ENCODE peak calls at places on chromosomes 13 and 19, in five cellular contexts. S is neuronal stem cell, D is osteoblast, V is transverse colon, M is PC-9. A is an unnamed sample. For H3K27me3 and H3K36me3, the result is how much of the 10 kb centered on the place peaks cover.

GRCh38 chr13:74021507-74021906 is 112.7 kb downstream of the KLF12 start:
- DNase-seq in D (no peak), V (peak), S (no peak), M (no peak), A (no peak)

GRCh38 chr13:80342541-80343371 is 1.8 kb upstream of the SPRY2 start:
- DNase-seq in D (peak), V (peak), M (peak), S (peak), A (peak)

GRCh38 chr13:28558567-28558966 is 63.6 kb upstream of the FLT1 start:
- DNase-seq in V (no peak), M (no peak), D (no peak), S (no peak), A (no peak)

GRCh38 chr13:90308249-90308648 is 1039.2 kb upstream of the MIR17HG start:
- DNase-seq in D (no peak), M (no peak), S (no peak), V (no peak), A (no peak)

GRCh38 chr13:25980255-25980654 is 71.6 kb downstream of the SHISA2 start:
- DNase-seq in D (peak), S (no peak), V (no peak), M (no peak), A (peak)

GRCh38 chr13:43389573-43389972 is 366.2 kb downstream of the DNAJC15 start:
- DNase-seq in V (no peak), M (no peak), D (no peak), S (no peak), A (no peak)

GRCh38 chr13:19587635-19588300 is 26.4 kb upstream of the TPTE2 start:
- DNase-seq in M (no peak), D (peak), S (no peak), V (no peak), A (no peak)

GRCh38 chr19:28285917-28286316 is 927.0 kb downstream of the UQCRFS1 start:
- DNase-seq in M (no peak), V (no peak), D (no peak), S (no peak), A (no peak)

GRCh38 chr13:35092251-35092650 is 150.2 kb downstream of the NBEA start:
- DNase-seq in S (no peak), D (no peak), V (no peak), M (no peak), A (no peak)

GRCh38 chr13:66532845-66533244 is 697.3 kb downstream of the PCDH9 start:
- DNase-seq in V (no peak), D (no peak), M (no peak), S (no peak), A (no peak)

GRCh38 chr19:44975444-44975843 is 20.3 kb downstream of the CLPTM1 start:
- DNase-seq in V (no peak), D (peak), M (no peak), S (no peak), A (no peak)

GRCh38 chr19:45113628-45114027 is 20.6 kb downstream of the PPP1R37 start:
- DNase-seq in D (no peak), S (no peak), M (peak), V (peak), A (no peak)

GRCh38 chr19:38003427-38004099 is 96.6 kb downstream of the SIPA1L3 start:
- DNase-seq in S (peak), V (peak), M (peak), D (no peak), A (peak)

GRCh38 chr13:73421310-73421912 is 362.6 kb downstream of the KLF5 start:
- DNase-seq in V (peak), S (no peak), D (peak), M (peak), A (no peak)

GRCh38 chr13:64529874-64530485 is 2700.2 kb downstream of the PCDH9 start:
- DNase-seq in M (no peak), V (no peak), S (no peak), D (no peak), A (peak)

GRCh38 chr13:36431204-36432105 is 840 bp upstream of the CCNA1 start:
- DNase-seq in M (no peak), S (peak), D (peak), V (no peak), A (peak)

GRCh38 chr19:883661-884211 is 9.3 kb downstream of the MED16 start:
- DNase-seq in D (no peak), M (peak), S (no peak), V (no peak), A (peak)

GRCh38 chr13:44404261-44405139 is 30.9 kb downstream of the SERP2 start:
- DNase-seq in M (no peak), V (peak), S (no peak), D (no peak), A (peak)

GRCh38 chr13:40389081-40389641 is 277.3 kb downstream of the FOXO1 start:
- DNase-seq in D (no peak), V (no peak), M (no peak), S (no peak), A (no peak)

GRCh38 chr19:32890841-32891240 is 21.3 kb upstream of the SLC7A9 start:
- DNase-seq in D (no peak), M (no peak), V (no peak), S (no peak), A (peak)

GRCh38 chr13:48979892-48980291 is 4.2 kb downstream of the FNDC3A start:
- DNase-seq in S (no peak), M (no peak), V (no peak), D (no peak), A (no peak)

GRCh38 chr19:37114001-37114400 is 35.8 kb downstream of the ZNF420 start:
- DNase-seq in M (no peak), V (no peak), D (no peak), S (no peak), A (no peak)

GRCh38 chr13:50580684-50581305 is 262.7 kb downstream of the DLEU7 start:
- DNase-seq in S (no peak), M (no peak), V (no peak), D (no peak), A (no peak)

GRCh38 chr13:97422118-97423054 is 11.6 kb upstream of the RAP2A start:
- DNase-seq in V (no peak), D (no peak), S (no peak), M (no peak), A (no peak)

GRCh38 chr19:8721334-8721733 is at the start of gene OR2Z1:
- DNase-seq in M (no peak), D (no peak), S (no peak), V (no peak), A (no peak)

GRCh38 chr19:892243-892996 is 567 bp downstream of the MED16 start:
- DNase-seq in M (no peak), D (no peak), V (peak), S (no peak), A (peak)

GRCh38 chr19:33690461-33691427 is 69.0 kb downstream of the CHST8 start:
- DNase-seq in S (no peak), M (no peak), D (no peak), V (no peak), A (peak)

GRCh38 chr19:1162404-1163282 is 11.4 kb downstream of the SBNO2 start:
- DNase-seq in S (no peak), M (no peak), V (no peak), D (no peak), A (no peak)

GRCh38 chr13:45713106-45713690 is 11.1 kb downstream of the CBY2 start:
- DNase-seq in D (no peak), V (no peak), S (no peak), M (no peak), A (peak)

GRCh38 chr13:83681547-83681946 is 200.7 kb downstream of the SLITRK1 start:
- DNase-seq in D (no peak), M (no peak), V (no peak), S (no peak), A (peak)
- H3K4me3 ChIP-seq in D (no peak), M (no peak), V (no peak), S (no peak), A (no peak)

DNA sequence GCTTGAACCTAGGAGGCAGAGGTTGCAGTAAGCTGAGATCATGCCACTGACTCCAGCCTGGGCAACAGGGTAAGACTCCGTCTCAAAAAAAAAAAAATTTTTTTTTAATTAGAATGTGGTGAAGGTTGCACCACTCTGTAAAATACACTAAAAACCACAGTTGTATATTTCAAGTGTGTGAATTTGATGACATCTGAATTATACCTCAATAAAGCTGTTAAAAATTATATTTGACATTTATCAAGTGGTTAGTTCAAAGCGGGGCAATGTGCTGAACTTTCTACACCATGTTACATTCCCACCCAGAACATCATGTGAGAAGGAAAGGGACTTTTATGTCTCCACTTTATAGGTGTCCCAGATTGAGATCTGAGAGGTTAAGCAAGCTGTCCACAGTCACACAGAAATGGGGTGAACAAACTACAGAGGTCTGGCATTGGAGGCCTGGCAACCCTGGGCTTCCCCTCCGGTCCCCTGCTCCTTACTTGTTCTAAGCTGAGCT is 5.9 kb upstream of the S1PR5 start:
- DNase-seq in V (no peak), D (no peak), S (no peak), M (no peak), A (no peak)
- H3K27me3 ChIP-seq in V (under half), D (under half), S (under half), M (under half), A (under half)

DNA sequence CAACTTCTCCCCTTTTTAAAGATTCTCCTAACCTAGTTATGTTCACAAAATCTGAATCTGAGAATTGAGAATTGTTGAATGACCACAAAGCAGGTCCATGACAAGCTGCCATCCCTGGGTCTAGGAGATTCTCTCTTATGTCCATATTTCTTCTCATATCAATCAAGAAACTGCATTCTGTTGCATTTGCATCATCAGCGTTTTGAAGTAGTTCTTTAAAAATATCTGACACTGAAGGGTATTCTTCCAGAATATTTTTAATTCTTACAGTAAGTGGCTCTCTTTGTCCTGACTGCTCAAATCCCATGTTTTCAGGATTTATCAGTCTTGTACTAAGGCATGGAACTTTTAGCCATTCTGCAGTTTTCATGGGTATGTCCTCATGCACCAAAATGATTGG is 94.3 kb downstream of the SACS start:
- DNase-seq in D (no peak), S (no peak), V (no peak), M (no peak), A (no peak)
- H3K36me3 ChIP-seq in D (half or more), S (under half), V (under half), M (under half), A (under half)

GRCh38 chr19:50204081-50204428 is 633 bp downstream of the MYH14 start:
- DNase-seq in V (no peak), D (peak), M (no peak), S (no peak), A (no peak)
- H3K4me3 ChIP-seq in V (peak), D (no peak), M (peak), S (peak), A (peak)

GRCh38 chr19:55197531-55197930 is 11.8 kb downstream of the PTPRH start:
- DNase-seq in D (peak), S (no peak), V (no peak), M (no peak), A (peak)

GRCh38 chr19:55188620-55189019 is 8.5 kb upstream of the SYT5 start:
- DNase-seq in D (peak), V (no peak), M (peak), S (no peak), A (no peak)

GRCh38 chr19:55189424-55189823 is 9.3 kb upstream of the SYT5 start:
- DNase-seq in M (peak), S (no peak), D (peak), V (peak), A (no peak)

GRCh38 chr19:55196803-55197202 is 12.5 kb downstream of the PTPRH start:
- DNase-seq in S (no peak), D (peak), M (no peak), V (no peak), A (peak)

GRCh38 chr19:55193481-55193880 is 13.4 kb upstream of the SYT5 start:
- DNase-seq in S (no peak), V (no peak), D (no peak), M (no peak), A (no peak)
- H3K27me3 ChIP-seq in S (under half), V (under half), D (under half), M (under half), A (under half)

DNA sequence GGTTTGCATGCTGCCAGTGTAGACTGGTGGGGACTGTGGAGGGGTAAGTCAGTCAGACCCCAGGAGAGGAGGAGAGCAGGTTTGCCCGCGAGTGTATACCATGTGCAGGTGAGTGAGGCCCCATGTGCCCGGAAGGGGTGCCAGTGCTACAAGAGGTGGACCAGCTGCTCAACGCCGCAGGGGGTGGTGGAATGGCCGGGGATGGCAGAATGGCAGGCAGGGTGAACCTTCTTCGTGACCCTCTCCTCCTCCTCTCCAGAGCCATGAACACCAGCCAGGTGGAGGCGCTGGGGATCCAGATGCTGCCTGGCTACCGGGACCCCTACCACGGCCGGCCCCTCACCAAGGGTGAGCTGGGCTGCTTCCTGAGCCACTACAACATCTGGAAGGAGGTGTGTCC is 22.2 kb downstream of the COLGALT1 start:
- DNase-seq in S (no peak), V (no peak), D (peak), M (no peak), A (peak)
- H3K36me3 ChIP-seq in S (under half), V (under half), D (half or more), M (under half), A (under half)

GRCh38 chr19:40279120-40279551 is 6.0 kb downstream of the AKT2 start:
- DNase-seq in S (no peak), M (no peak), D (no peak), V (peak), A (no peak)
- H3K4me3 ChIP-seq in S (no peak), M (no peak), D (no peak), V (no peak), A (no peak)

A was measured in H7.